ENCODE peak calls at places on chromosomes 16 and 17, in eight cellular contexts. One of them, this sample, is unnamed. For H3K4me1, the result is how much of the 10 kb centered on the place peaks cover.

GRCh38 chr16:85428168-85428898 is 184.8 kb upstream of the GSE1 start:
- DNase-seq in spleen: peak
- DNase-seq in cardiac muscle cell: peak
- DNase-seq in CD4-positive, alpha-beta memory T cell: peak
- DNase-seq in A549: peak
- DNase-seq in CD8-positive, alpha-beta T cell: peak
- DNase-seq in colonic mucosa: peak
- DNase-seq in K562: peak
- DNase-seq in this sample: peak

GRCh38 chr17:45218895-45219661 is 2.6 kb upstream of the FMNL1 start:
- DNase-seq in spleen: peak
- DNase-seq in cardiac muscle cell: peak
- DNase-seq in CD4-positive, alpha-beta memory T cell: peak
- DNase-seq in A549: peak
- DNase-seq in CD8-positive, alpha-beta T cell: peak
- DNase-seq in colonic mucosa: peak
- DNase-seq in K562: peak
- DNase-seq in this sample: peak

GRCh38 chr17:78223765-78224164 is 7.7 kb upstream of the TMEM235 start:
- DNase-seq in spleen: no peak
- DNase-seq in cardiac muscle cell: no peak
- DNase-seq in CD4-positive, alpha-beta memory T cell: no peak
- DNase-seq in A549: no peak
- DNase-seq in CD8-positive, alpha-beta T cell: no peak
- DNase-seq in colonic mucosa: no peak
- DNase-seq in K562: no peak
- DNase-seq in this sample: no peak

GRCh38 chr16:12876778-12877177 is 24.6 kb upstream of the SHISA9 start:
- DNase-seq in spleen: no peak
- DNase-seq in cardiac muscle cell: no peak
- DNase-seq in CD4-positive, alpha-beta memory T cell: no peak
- DNase-seq in A549: peak
- DNase-seq in CD8-positive, alpha-beta T cell: no peak
- DNase-seq in colonic mucosa: no peak
- DNase-seq in K562: no peak
- DNase-seq in this sample: no peak

GRCh38 chr16:79928142-79928735 is 327.7 kb upstream of the MAF start:
- DNase-seq in spleen: no peak
- DNase-seq in cardiac muscle cell: no peak
- DNase-seq in CD4-positive, alpha-beta memory T cell: no peak
- DNase-seq in A549: no peak
- DNase-seq in CD8-positive, alpha-beta T cell: no peak
- DNase-seq in colonic mucosa: peak
- DNase-seq in K562: no peak
- DNase-seq in this sample: peak

GRCh38 chr17:14098246-14098645 is 28.9 kb downstream of the COX10 start:
- DNase-seq in spleen: no peak
- DNase-seq in cardiac muscle cell: peak
- DNase-seq in CD4-positive, alpha-beta memory T cell: no peak
- DNase-seq in A549: no peak
- DNase-seq in CD8-positive, alpha-beta T cell: no peak
- DNase-seq in colonic mucosa: no peak
- DNase-seq in K562: no peak
- DNase-seq in this sample: peak

GRCh38 chr16:75928295-75928694 is 202.0 kb upstream of the CPHXL start:
- DNase-seq in spleen: no peak
- DNase-seq in cardiac muscle cell: no peak
- DNase-seq in CD4-positive, alpha-beta memory T cell: no peak
- DNase-seq in A549: no peak
- DNase-seq in CD8-positive, alpha-beta T cell: no peak
- DNase-seq in colonic mucosa: no peak
- DNase-seq in K562: no peak
- DNase-seq in this sample: no peak

GRCh38 chr17:27958708-27959381 is 65.7 kb upstream of the LYRM9 start:
- DNase-seq in spleen: no peak
- DNase-seq in cardiac muscle cell: no peak
- DNase-seq in CD4-positive, alpha-beta memory T cell: no peak
- DNase-seq in A549: no peak
- DNase-seq in CD8-positive, alpha-beta T cell: no peak
- DNase-seq in colonic mucosa: no peak
- DNase-seq in K562: no peak
- DNase-seq in this sample: no peak

GRCh38 chr17:30321314-30321713 is 12.5 kb downstream of the TMIGD1 start:
- DNase-seq in spleen: no peak
- DNase-seq in cardiac muscle cell: no peak
- DNase-seq in CD4-positive, alpha-beta memory T cell: no peak
- DNase-seq in A549: peak
- DNase-seq in CD8-positive, alpha-beta T cell: no peak
- DNase-seq in colonic mucosa: no peak
- DNase-seq in K562: no peak
- DNase-seq in this sample: no peak

GRCh38 chr17:30324723-30325122 is 9.1 kb downstream of the TMIGD1 start:
- DNase-seq in spleen: no peak
- DNase-seq in cardiac muscle cell: no peak
- DNase-seq in CD4-positive, alpha-beta memory T cell: no peak
- DNase-seq in A549: no peak
- DNase-seq in CD8-positive, alpha-beta T cell: no peak
- DNase-seq in colonic mucosa: no peak
- DNase-seq in K562: no peak
- DNase-seq in this sample: no peak

GRCh38 chr17:30326816-30327215 is 7.0 kb downstream of the TMIGD1 start:
- DNase-seq in spleen: no peak
- DNase-seq in cardiac muscle cell: no peak
- DNase-seq in CD4-positive, alpha-beta memory T cell: no peak
- DNase-seq in A549: no peak
- DNase-seq in CD8-positive, alpha-beta T cell: no peak
- DNase-seq in colonic mucosa: no peak
- DNase-seq in K562: no peak
- DNase-seq in this sample: peak

GRCh38 chr17:30323262-30323894 is 10.5 kb downstream of the TMIGD1 start:
- DNase-seq in spleen: no peak
- DNase-seq in cardiac muscle cell: no peak
- DNase-seq in CD4-positive, alpha-beta memory T cell: peak
- DNase-seq in A549: no peak
- DNase-seq in CD8-positive, alpha-beta T cell: peak
- DNase-seq in colonic mucosa: no peak
- DNase-seq in K562: no peak
- DNase-seq in this sample: no peak

DNA sequence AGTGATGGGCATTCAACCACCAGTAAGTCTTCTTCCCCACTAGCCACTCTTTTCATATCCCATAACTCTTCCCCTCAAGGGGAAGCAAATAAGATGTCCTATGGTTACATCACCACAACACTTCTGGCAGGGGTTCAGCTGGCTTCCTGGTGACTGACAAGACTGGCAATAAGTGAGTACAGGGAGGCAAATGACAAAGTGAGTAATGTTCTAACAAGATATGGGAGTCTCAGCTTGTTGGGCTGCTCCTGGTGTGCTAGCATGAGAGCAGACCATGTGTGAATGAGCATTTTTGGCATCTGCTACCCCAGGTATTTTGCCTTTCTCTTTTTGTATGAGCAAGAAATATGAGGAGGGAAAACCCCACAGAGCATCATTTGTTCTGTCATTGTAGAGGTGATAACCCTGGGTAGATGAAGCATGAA is 9.9 kb downstream of the TMIGD1 start:
- DNase-seq in spleen: no peak
- DNase-seq in cardiac muscle cell: peak
- DNase-seq in CD4-positive, alpha-beta memory T cell: peak
- DNase-seq in A549: peak
- DNase-seq in CD8-positive, alpha-beta T cell: peak
- DNase-seq in colonic mucosa: peak
- DNase-seq in K562: no peak
- DNase-seq in this sample: peak
- H3K4me1 ChIP-seq in spleen: under half
- H3K4me1 ChIP-seq in cardiac muscle cell: under half
- H3K4me1 ChIP-seq in CD4-positive, alpha-beta memory T cell: under half
- H3K4me1 ChIP-seq in A549: under half
- H3K4me1 ChIP-seq in CD8-positive, alpha-beta T cell: under half
- H3K4me1 ChIP-seq in colonic mucosa: under half
- H3K4me1 ChIP-seq in K562: under half
- H3K4me1 ChIP-seq in this sample: under half

GRCh38 chr16:17381784-17382183 is 89.0 kb downstream of the XYLT1 start:
- DNase-seq in spleen: no peak
- DNase-seq in cardiac muscle cell: no peak
- DNase-seq in CD4-positive, alpha-beta memory T cell: no peak
- DNase-seq in A549: no peak
- DNase-seq in CD8-positive, alpha-beta T cell: no peak
- DNase-seq in colonic mucosa: no peak
- DNase-seq in K562: no peak
- DNase-seq in this sample: no peak
- H3K4me1 ChIP-seq in spleen: under half
- H3K4me1 ChIP-seq in cardiac muscle cell: half or more
- H3K4me1 ChIP-seq in CD4-positive, alpha-beta memory T cell: half or more
- H3K4me1 ChIP-seq in A549: under half
- H3K4me1 ChIP-seq in CD8-positive, alpha-beta T cell: under half
- H3K4me1 ChIP-seq in colonic mucosa: under half
- H3K4me1 ChIP-seq in K562: under half
- H3K4me1 ChIP-seq in this sample: under half

GRCh38 chr17:64500487-64500859 is 3.6 kb upstream of the POLG2 start:
- DNase-seq in spleen: no peak
- DNase-seq in cardiac muscle cell: no peak
- DNase-seq in CD4-positive, alpha-beta memory T cell: peak
- DNase-seq in A549: no peak
- DNase-seq in CD8-positive, alpha-beta T cell: no peak
- DNase-seq in colonic mucosa: no peak
- DNase-seq in K562: no peak
- DNase-seq in this sample: no peak
- H3K4me1 ChIP-seq in spleen: under half
- H3K4me1 ChIP-seq in cardiac muscle cell: under half
- H3K4me1 ChIP-seq in CD4-positive, alpha-beta memory T cell: half or more
- H3K4me1 ChIP-seq in A549: half or more
- H3K4me1 ChIP-seq in CD8-positive, alpha-beta T cell: half or more
- H3K4me1 ChIP-seq in colonic mucosa: under half
- H3K4me1 ChIP-seq in K562: under half
- H3K4me1 ChIP-seq in this sample: under half

GRCh38 chr17:7856081-7856791 is 1.1 kb downstream of the NAA38 start:
- DNase-seq in spleen: peak
- DNase-seq in cardiac muscle cell: peak
- DNase-seq in CD4-positive, alpha-beta memory T cell: peak
- DNase-seq in A549: no peak
- DNase-seq in CD8-positive, alpha-beta T cell: peak
- DNase-seq in colonic mucosa: peak
- DNase-seq in K562: peak
- DNase-seq in this sample: no peak
- H3K4me1 ChIP-seq in spleen: under half
- H3K4me1 ChIP-seq in cardiac muscle cell: under half
- H3K4me1 ChIP-seq in CD4-positive, alpha-beta memory T cell: under half
- H3K4me1 ChIP-seq in A549: under half
- H3K4me1 ChIP-seq in CD8-positive, alpha-beta T cell: under half
- H3K4me1 ChIP-seq in colonic mucosa: under half
- H3K4me1 ChIP-seq in K562: under half
- H3K4me1 ChIP-seq in this sample: under half

GRCh38 chr17:79820959-79821330 is 18.3 kb downstream of the CBX4 start:
- DNase-seq in spleen: no peak
- DNase-seq in cardiac muscle cell: no peak
- DNase-seq in CD4-positive, alpha-beta memory T cell: no peak
- DNase-seq in A549: no peak
- DNase-seq in CD8-positive, alpha-beta T cell: no peak
- DNase-seq in colonic mucosa: no peak
- DNase-seq in K562: no peak
- DNase-seq in this sample: no peak
- H3K4me1 ChIP-seq in spleen: under half
- H3K4me1 ChIP-seq in cardiac muscle cell: under half
- H3K4me1 ChIP-seq in CD4-positive, alpha-beta memory T cell: under half
- H3K4me1 ChIP-seq in A549: under half
- H3K4me1 ChIP-seq in CD8-positive, alpha-beta T cell: under half
- H3K4me1 ChIP-seq in colonic mucosa: under half
- H3K4me1 ChIP-seq in K562: half or more
- H3K4me1 ChIP-seq in this sample: under half

GRCh38 chr17:47948706-47949196 is 7.4 kb downstream of the PNPO start:
- DNase-seq in spleen: no peak
- DNase-seq in cardiac muscle cell: no peak
- DNase-seq in CD4-positive, alpha-beta memory T cell: no peak
- DNase-seq in A549: peak
- DNase-seq in CD8-positive, alpha-beta T cell: no peak
- DNase-seq in colonic mucosa: peak
- DNase-seq in K562: no peak
- DNase-seq in this sample: peak

GRCh38 chr17:47945529-47946508 is 4.4 kb downstream of the PNPO start:
- DNase-seq in spleen: no peak
- DNase-seq in cardiac muscle cell: no peak
- DNase-seq in CD4-positive, alpha-beta memory T cell: no peak
- DNase-seq in A549: no peak
- DNase-seq in CD8-positive, alpha-beta T cell: no peak
- DNase-seq in colonic mucosa: no peak
- DNase-seq in K562: no peak
- DNase-seq in this sample: no peak

GRCh38 chr17:47945080-47945479 is 3.7 kb downstream of the PNPO start:
- DNase-seq in spleen: no peak
- DNase-seq in cardiac muscle cell: peak
- DNase-seq in CD4-positive, alpha-beta memory T cell: no peak
- DNase-seq in A549: no peak
- DNase-seq in CD8-positive, alpha-beta T cell: no peak
- DNase-seq in colonic mucosa: no peak
- DNase-seq in K562: no peak
- DNase-seq in this sample: no peak

GRCh38 chr17:47946516-47946915 is 5.1 kb downstream of the PNPO start:
- DNase-seq in spleen: no peak
- DNase-seq in cardiac muscle cell: no peak
- DNase-seq in CD4-positive, alpha-beta memory T cell: no peak
- DNase-seq in A549: no peak
- DNase-seq in CD8-positive, alpha-beta T cell: no peak
- DNase-seq in colonic mucosa: no peak
- DNase-seq in K562: no peak
- DNase-seq in this sample: no peak

GRCh38 chr17:47946929-47947397 is 5.6 kb downstream of the PNPO start:
- DNase-seq in spleen: no peak
- DNase-seq in cardiac muscle cell: peak
- DNase-seq in CD4-positive, alpha-beta memory T cell: peak
- DNase-seq in A549: peak
- DNase-seq in CD8-positive, alpha-beta T cell: peak
- DNase-seq in colonic mucosa: peak
- DNase-seq in K562: peak
- DNase-seq in this sample: peak
- H3K4me1 ChIP-seq in spleen: under half
- H3K4me1 ChIP-seq in cardiac muscle cell: under half
- H3K4me1 ChIP-seq in CD4-positive, alpha-beta memory T cell: under half
- H3K4me1 ChIP-seq in A549: half or more
- H3K4me1 ChIP-seq in CD8-positive, alpha-beta T cell: half or more
- H3K4me1 ChIP-seq in colonic mucosa: under half
- H3K4me1 ChIP-seq in K562: under half
- H3K4me1 ChIP-seq in this sample: under half

GRCh38 chr17:2189231-2189630 is 114.4 kb downstream of the SMG6 start:
- DNase-seq in spleen: no peak
- DNase-seq in cardiac muscle cell: no peak
- DNase-seq in CD4-positive, alpha-beta memory T cell: no peak
- DNase-seq in A549: no peak
- DNase-seq in CD8-positive, alpha-beta T cell: no peak
- DNase-seq in colonic mucosa: no peak
- DNase-seq in K562: no peak
- DNase-seq in this sample: no peak
- H3K4me1 ChIP-seq in spleen: under half
- H3K4me1 ChIP-seq in cardiac muscle cell: under half
- H3K4me1 ChIP-seq in CD4-positive, alpha-beta memory T cell: under half
- H3K4me1 ChIP-seq in A549: under half
- H3K4me1 ChIP-seq in CD8-positive, alpha-beta T cell: under half
- H3K4me1 ChIP-seq in colonic mucosa: under half
- H3K4me1 ChIP-seq in K562: under half
- H3K4me1 ChIP-seq in this sample: under half

GRCh38 chr17:17922198-17922901 is 49.9 kb downstream of the TOM1L2 start:
- DNase-seq in spleen: no peak
- DNase-seq in cardiac muscle cell: no peak
- DNase-seq in CD4-positive, alpha-beta memory T cell: no peak
- DNase-seq in A549: no peak
- DNase-seq in CD8-positive, alpha-beta T cell: no peak
- DNase-seq in colonic mucosa: no peak
- DNase-seq in K562: no peak
- DNase-seq in this sample: no peak
- H3K4me1 ChIP-seq in spleen: under half
- H3K4me1 ChIP-seq in cardiac muscle cell: under half
- H3K4me1 ChIP-seq in CD4-positive, alpha-beta memory T cell: under half
- H3K4me1 ChIP-seq in A549: half or more
- H3K4me1 ChIP-seq in CD8-positive, alpha-beta T cell: under half
- H3K4me1 ChIP-seq in colonic mucosa: under half
- H3K4me1 ChIP-seq in K562: under half
- H3K4me1 ChIP-seq in this sample: under half

This sample was measured in small intestine.